ENCODE peak calls at places on chromosomes 13 and 19, in nine cellular contexts. W, D, J, M, H, X, F, L and Q are unnamed samples.

GRCh38 chr19:7869453-7869909 is 4.7 kb downstream of the PRR36 start:
- DNase-seq in L (no peak), X (peak; percentile 82), F (peak; percentile 30), D (no peak), M (peak; percentile 89), J (peak; percentile 78), H (no peak), W (no peak), Q (peak; percentile 87)

GRCh38 chr13:33355470-33355869 is 69.9 kb upstream of the STARD13 start:
- DNase-seq in M (no peak), F (no peak), H (peak; percentile 86), D (peak; percentile 84), L (peak; percentile 71), W (no peak), J (no peak), X (no peak), Q (no peak)

GRCh38 chr19:13986348-13986904 is 19.7 kb downstream of the RFX1 start:
- DNase-seq in M (peak; percentile 98), W (no peak), J (peak; percentile 95), X (peak; percentile 82), L (peak; percentile 93), H (peak; percentile 57), D (peak; percentile 71), F (peak; percentile 90), Q (peak; percentile 98)

GRCh38 chr19:1232652-1233360 is 5.0 kb downstream of the CBARP start:
- DNase-seq in H (peak; percentile 77), J (no peak), X (peak; percentile 66), L (peak; percentile 86), W (peak; percentile 46), D (no peak), M (peak; percentile 57), F (no peak), Q (no peak)

GRCh38 chr19:19406878-19407639 is 1.6 kb downstream of the GATAD2A start:
- DNase-seq in L (peak; percentile 75), H (peak; percentile 57), X (peak; percentile 59), M (peak; percentile 80), D (peak; percentile 57), F (no peak), J (peak; percentile 79), W (peak; percentile 43), Q (peak; percentile 74)

GRCh38 chr13:48892311-48892710 is 83.4 kb upstream of the FNDC3A start:
- DNase-seq in F (no peak), L (no peak), W (peak; percentile 90), H (peak; percentile 98), X (no peak), M (no peak), D (peak; percentile 73), J (no peak), Q (peak; percentile 38)

GRCh38 chr13:35785563-35786327 is 309.3 kb upstream of the MAB21L1 start:
- DNase-seq in W (no peak), F (no peak), L (no peak), D (no peak), J (no peak), H (no peak), M (no peak), X (no peak), Q (no peak)

GRCh38 chr13:100513987-100514670 is 74.5 kb downstream of the GGACT start:
- DNase-seq in M (no peak), J (no peak), L (no peak), X (no peak), D (peak; percentile 46), H (peak; percentile 42), F (no peak), W (no peak), Q (no peak)

GRCh38 chr13:50123002-50123401 is 107.8 kb downstream of the KCNRG start:
- DNase-seq in D (no peak), M (no peak), H (no peak), F (no peak), W (no peak), X (no peak), J (no peak), L (no peak), Q (no peak)

GRCh38 chr13:50692396-50692915 is 151.0 kb downstream of the DLEU7 start:
- DNase-seq in X (no peak), L (no peak), W (peak; percentile 34), H (no peak), M (no peak), F (no peak), J (no peak), D (peak; percentile 75), Q (no peak)

GRCh38 chr19:1441677-1442438 is 3.7 kb downstream of the RPS15 start:
- DNase-seq in J (no peak), H (no peak), D (no peak), F (no peak), L (no peak), W (no peak), M (no peak), X (no peak), Q (no peak)

GRCh38 chr19:13262450-13262849 is 112.2 kb downstream of the IER2 start:
- DNase-seq in J (peak; percentile 50), L (no peak), X (no peak), M (no peak), F (no peak), W (peak; percentile 21), D (peak; percentile 48), H (peak; percentile 60), Q (peak; percentile 72)

GRCh38 chr13:100537486-100537885 is 51.1 kb downstream of the GGACT start:
- DNase-seq in J (no peak), H (no peak), F (no peak), L (no peak), M (peak; percentile 31), W (no peak), X (no peak), D (no peak), Q (no peak)

DNA sequence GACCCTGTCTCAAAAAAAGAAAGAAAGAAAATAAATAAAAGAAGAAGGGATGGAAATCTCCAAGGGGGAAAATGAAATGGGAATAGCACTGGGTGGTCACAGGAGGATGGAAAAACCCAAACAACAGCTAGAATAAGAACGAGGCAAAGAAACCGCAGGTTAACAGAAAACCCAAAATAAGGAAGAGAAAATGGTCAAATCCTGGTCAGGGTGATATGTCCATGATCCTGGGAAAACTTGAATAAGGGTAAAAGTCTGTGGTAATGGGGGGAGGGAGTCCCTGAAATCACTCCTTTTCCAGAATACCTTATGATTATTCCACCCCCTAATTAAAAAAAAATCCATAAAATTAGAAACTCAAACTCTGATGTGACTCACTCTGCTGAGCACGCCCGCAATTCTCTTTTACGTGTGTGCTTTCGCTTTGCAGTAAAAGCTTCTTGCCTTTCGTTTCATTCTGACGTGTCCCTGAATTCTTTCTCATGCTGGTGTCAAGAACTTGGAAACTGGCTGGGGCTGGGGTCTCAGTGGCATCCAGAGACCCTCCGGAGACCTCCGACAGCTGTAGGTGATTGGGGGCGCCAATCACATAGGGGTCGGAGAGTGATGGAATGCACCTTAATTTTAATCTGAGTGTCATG is 4.3 kb upstream of the NAXD start:
- DNase-seq in M (no peak), H (no peak), D (no peak), J (peak; percentile 27), W (peak; percentile 31), F (no peak), X (no peak), L (no peak), Q (peak; percentile 87)
- H3K4me3 ChIP-seq in M (peak overlapping the region; percentile 3), H (no peak overlapping the region), D (no peak overlapping the region), J (peak overlapping the region; percentile 42), W (no peak overlapping the region), F (no peak overlapping the region), X (no peak overlapping the region), L (no peak overlapping the region), Q (peak overlapping the region; percentile 60)

GRCh38 chr19:42028304-42029216 is 34.5 kb upstream of the ATP1A3 start:
- DNase-seq in F (no peak), D (no peak), H (no peak), M (no peak), L (no peak), X (no peak), J (no peak), W (no peak), Q (peak; percentile 10)
- H3K4me3 ChIP-seq in F (no peak overlapping the region), D (no peak overlapping the region), H (no peak overlapping the region), M (no peak overlapping the region), L (no peak overlapping the region), X (no peak overlapping the region), J (no peak overlapping the region), W (no peak overlapping the region), Q (no peak overlapping the region)

GRCh38 chr19:55080915-55081772 is 5.5 kb downstream of the EPS8L1 start:
- DNase-seq in F (peak; percentile 73), J (no peak), W (peak; percentile 12), D (peak; percentile 36), M (peak; percentile 94), L (no peak), H (peak; percentile 54), X (peak; percentile 66), Q (peak; percentile 96)
- H3K4me3 ChIP-seq in F (peak overlapping the region; percentile 38), J (no peak overlapping the region), W (peak overlapping the region; percentile 48), D (peak overlapping the region; percentile 45), M (peak overlapping the region; percentile 37), L (peak overlapping the region; percentile 6), H (peak overlapping the region; percentile 40), X (peak overlapping the region; percentile 29), Q (peak overlapping the region; percentile 67)

GRCh38 chr13:73521970-73522549 is 463.3 kb downstream of the KLF5 start:
- DNase-seq in X (no peak), W (peak; percentile 51), M (no peak), H (peak; percentile 34), D (no peak), F (no peak), J (no peak), L (no peak), Q (no peak)

GRCh38 chr13:73519720-73520119 is 460.9 kb downstream of the KLF5 start:
- DNase-seq in H (no peak), X (no peak), D (no peak), L (no peak), F (no peak), M (no peak), J (no peak), W (peak; percentile 14), Q (no peak)

GRCh38 chr13:73521291-73521626 is 462.5 kb downstream of the KLF5 start:
- DNase-seq in M (no peak), L (no peak), H (no peak), X (no peak), W (no peak), D (no peak), F (no peak), J (peak; percentile 26), Q (no peak)

GRCh38 chr13:73522937-73523336 is 464.1 kb downstream of the KLF5 start:
- DNase-seq in X (no peak), D (no peak), J (no peak), L (no peak), W (no peak), F (no peak), H (no peak), M (no peak), Q (no peak)

GRCh38 chr13:73520566-73521290 is 461.9 kb downstream of the KLF5 start:
- DNase-seq in F (no peak), W (no peak), D (no peak), M (no peak), H (no peak), J (no peak), L (no peak), X (no peak), Q (no peak)
- H3K4me3 ChIP-seq in F (no peak overlapping the region), W (no peak overlapping the region), D (no peak overlapping the region), M (no peak overlapping the region), H (no peak overlapping the region), J (no peak overlapping the region), L (no peak overlapping the region), X (no peak overlapping the region), Q (no peak overlapping the region)